ENCODE peak calls at places on chromosomes 16 and 17, in six cellular contexts. One of them, this sample, is unnamed. For H3K4me1, the result is how much of the 10 kb centered on the place peaks cover.

GRCh38 chr16:27315333-27316037 is 1.7 kb downstream of the IL4R start:
- DNase-seq in heart right ventricle: peak
- DNase-seq in Panc1: no peak
- DNase-seq in OCI-LY7: peak
- DNase-seq in right lobe of liver: peak
- DNase-seq in right atrium auricular region: peak
- DNase-seq in this sample: peak

GRCh38 chr16:48076455-48077012 is 79.3 kb downstream of the ABCC12 start:
- DNase-seq in heart right ventricle: no peak
- DNase-seq in Panc1: peak
- DNase-seq in OCI-LY7: no peak
- DNase-seq in right lobe of liver: no peak
- DNase-seq in right atrium auricular region: no peak
- DNase-seq in this sample: no peak

GRCh38 chr17:15290605-15291004 is 25.5 kb upstream of the PMP22 start:
- DNase-seq in heart right ventricle: no peak
- DNase-seq in Panc1: no peak
- DNase-seq in OCI-LY7: no peak
- DNase-seq in right lobe of liver: no peak
- DNase-seq in right atrium auricular region: no peak
- DNase-seq in this sample: no peak

GRCh38 chr17:28133562-28133970 is 91.1 kb downstream of the NLK start:
- DNase-seq in heart right ventricle: no peak
- DNase-seq in Panc1: no peak
- DNase-seq in OCI-LY7: no peak
- DNase-seq in right lobe of liver: no peak
- DNase-seq in right atrium auricular region: no peak
- DNase-seq in this sample: no peak

GRCh38 chr17:13016881-13017622 is 775 bp downstream of the ELAC2 start:
- DNase-seq in heart right ventricle: no peak
- DNase-seq in Panc1: no peak
- DNase-seq in OCI-LY7: no peak
- DNase-seq in right lobe of liver: no peak
- DNase-seq in right atrium auricular region: no peak
- DNase-seq in this sample: no peak

GRCh38 chr17:81558941-81559806 is 7.0 kb upstream of the FAAP100 start:
- DNase-seq in heart right ventricle: no peak
- DNase-seq in Panc1: no peak
- DNase-seq in OCI-LY7: no peak
- DNase-seq in right lobe of liver: no peak
- DNase-seq in right atrium auricular region: no peak
- DNase-seq in this sample: no peak

GRCh38 chr17:49521521-49522185 is 26.6 kb downstream of the NGFR start:
- DNase-seq in heart right ventricle: no peak
- DNase-seq in Panc1: no peak
- DNase-seq in OCI-LY7: no peak
- DNase-seq in right lobe of liver: no peak
- DNase-seq in right atrium auricular region: no peak
- DNase-seq in this sample: no peak

GRCh38 chr16:10447289-10447688 is 61.4 kb downstream of the ATF7IP2 start:
- DNase-seq in heart right ventricle: no peak
- DNase-seq in Panc1: no peak
- DNase-seq in OCI-LY7: no peak
- DNase-seq in right lobe of liver: no peak
- DNase-seq in right atrium auricular region: no peak
- DNase-seq in this sample: no peak

GRCh38 chr17:45246338-45246737 is 15.6 kb downstream of the SPATA32 start:
- DNase-seq in heart right ventricle: no peak
- DNase-seq in Panc1: no peak
- DNase-seq in OCI-LY7: no peak
- DNase-seq in right lobe of liver: no peak
- DNase-seq in right atrium auricular region: no peak
- DNase-seq in this sample: no peak

GRCh38 chr17:4852504-4853075 is 19.4 kb downstream of the MINK1 start:
- DNase-seq in heart right ventricle: no peak
- DNase-seq in Panc1: no peak
- DNase-seq in OCI-LY7: no peak
- DNase-seq in right lobe of liver: no peak
- DNase-seq in right atrium auricular region: no peak
- DNase-seq in this sample: no peak

GRCh38 chr17:62705116-62705515 is 77.6 kb downstream of the MRC2 start:
- DNase-seq in heart right ventricle: peak
- DNase-seq in Panc1: no peak
- DNase-seq in OCI-LY7: no peak
- DNase-seq in right lobe of liver: no peak
- DNase-seq in right atrium auricular region: no peak
- DNase-seq in this sample: no peak

GRCh38 chr17:83069931-83070374 is 9.5 kb upstream of the METRNL start:
- DNase-seq in heart right ventricle: no peak
- DNase-seq in Panc1: no peak
- DNase-seq in OCI-LY7: no peak
- DNase-seq in right lobe of liver: no peak
- DNase-seq in right atrium auricular region: no peak
- DNase-seq in this sample: no peak

GRCh38 chr16:55543470-55543869 is 23.0 kb upstream of the CAPNS2 start:
- DNase-seq in heart right ventricle: no peak
- DNase-seq in Panc1: no peak
- DNase-seq in OCI-LY7: no peak
- DNase-seq in right lobe of liver: no peak
- DNase-seq in right atrium auricular region: no peak
- DNase-seq in this sample: no peak

GRCh38 chr16:86063696-86064405 is 164.9 kb downstream of the IRF8 start:
- DNase-seq in heart right ventricle: no peak
- DNase-seq in Panc1: no peak
- DNase-seq in OCI-LY7: no peak
- DNase-seq in right lobe of liver: no peak
- DNase-seq in right atrium auricular region: no peak
- DNase-seq in this sample: no peak

GRCh38 chr16:82651921-82652601 is 25.3 kb downstream of the CDH13 start:
- DNase-seq in heart right ventricle: no peak
- DNase-seq in Panc1: no peak
- DNase-seq in OCI-LY7: peak
- DNase-seq in right lobe of liver: no peak
- DNase-seq in right atrium auricular region: no peak
- DNase-seq in this sample: no peak

GRCh38 chr17:44751806-44752205 is 7.0 kb upstream of the ADAM11 start:
- DNase-seq in heart right ventricle: no peak
- DNase-seq in Panc1: no peak
- DNase-seq in OCI-LY7: no peak
- DNase-seq in right lobe of liver: no peak
- DNase-seq in right atrium auricular region: no peak
- DNase-seq in this sample: no peak

GRCh38 chr17:7580631-7581554 is 1.5 kb downstream of the CD68 start:
- DNase-seq in heart right ventricle: no peak
- DNase-seq in Panc1: no peak
- DNase-seq in OCI-LY7: no peak
- DNase-seq in right lobe of liver: no peak
- DNase-seq in right atrium auricular region: no peak
- DNase-seq in this sample: no peak

GRCh38 chr16:31216552-31217530 is at the start of gene PYDC1:
- DNase-seq in heart right ventricle: no peak
- DNase-seq in Panc1: no peak
- DNase-seq in OCI-LY7: no peak
- DNase-seq in right lobe of liver: peak
- DNase-seq in right atrium auricular region: no peak
- DNase-seq in this sample: no peak

GRCh38 chr17:975321-975982 is 4.1 kb downstream of the NXN start:
- DNase-seq in heart right ventricle: no peak
- DNase-seq in Panc1: no peak
- DNase-seq in OCI-LY7: no peak
- DNase-seq in right lobe of liver: no peak
- DNase-seq in right atrium auricular region: no peak
- DNase-seq in this sample: no peak

GRCh38 chr16:50246299-50247122 is 19.8 kb upstream of the ADCY7 start:
- DNase-seq in heart right ventricle: no peak
- DNase-seq in Panc1: no peak
- DNase-seq in OCI-LY7: no peak
- DNase-seq in right lobe of liver: no peak
- DNase-seq in right atrium auricular region: peak
- DNase-seq in this sample: no peak

GRCh38 chr17:41535764-41536481 is 7.8 kb upstream of the KRT19 start:
- DNase-seq in heart right ventricle: no peak
- DNase-seq in Panc1: no peak
- DNase-seq in OCI-LY7: no peak
- DNase-seq in right lobe of liver: no peak
- DNase-seq in right atrium auricular region: no peak
- DNase-seq in this sample: no peak

GRCh38 chr16:27439273-27440018 is 37.5 kb downstream of the IL21R start:
- DNase-seq in heart right ventricle: no peak
- DNase-seq in Panc1: no peak
- DNase-seq in OCI-LY7: no peak
- DNase-seq in right lobe of liver: peak
- DNase-seq in right atrium auricular region: no peak
- DNase-seq in this sample: no peak

GRCh38 chr17:8673621-8674020 is 43.1 kb upstream of the MYH10 start:
- DNase-seq in heart right ventricle: peak
- DNase-seq in Panc1: no peak
- DNase-seq in OCI-LY7: peak
- DNase-seq in right lobe of liver: no peak
- DNase-seq in right atrium auricular region: no peak
- DNase-seq in this sample: no peak

GRCh38 chr17:48551601-48552452 is 6.9 kb upstream of the HOXB2 start:
- DNase-seq in heart right ventricle: no peak
- DNase-seq in Panc1: no peak
- DNase-seq in OCI-LY7: no peak
- DNase-seq in right lobe of liver: no peak
- DNase-seq in right atrium auricular region: no peak
- DNase-seq in this sample: no peak

GRCh38 chr17:66935717-66936116 is 28.8 kb upstream of the CACNG4 start:
- DNase-seq in heart right ventricle: no peak
- DNase-seq in Panc1: no peak
- DNase-seq in OCI-LY7: no peak
- DNase-seq in right lobe of liver: no peak
- DNase-seq in right atrium auricular region: no peak
- DNase-seq in this sample: no peak

GRCh38 chr17:60249517-60249826 is 99.7 kb downstream of the CA4 start:
- DNase-seq in heart right ventricle: no peak
- DNase-seq in Panc1: no peak
- DNase-seq in OCI-LY7: no peak
- DNase-seq in right lobe of liver: no peak
- DNase-seq in right atrium auricular region: no peak
- DNase-seq in this sample: no peak
- H3K4me1 ChIP-seq in heart right ventricle: under half
- H3K4me1 ChIP-seq in Panc1: under half
- H3K4me1 ChIP-seq in OCI-LY7: under half
- H3K4me1 ChIP-seq in right lobe of liver: under half
- H3K4me1 ChIP-seq in right atrium auricular region: under half
- H3K4me1 ChIP-seq in this sample: under half

GRCh38 chr16:56658476-56658875 is 717 bp downstream of the MT1F start:
- DNase-seq in heart right ventricle: no peak
- DNase-seq in Panc1: no peak
- DNase-seq in OCI-LY7: no peak
- DNase-seq in right lobe of liver: no peak
- DNase-seq in right atrium auricular region: no peak
- DNase-seq in this sample: no peak
- H3K4me3 ChIP-seq in heart right ventricle: peak
- H3K4me3 ChIP-seq in Panc1: no peak
- H3K4me3 ChIP-seq in OCI-LY7: no peak
- H3K4me3 ChIP-seq in right lobe of liver: peak
- H3K4me3 ChIP-seq in right atrium auricular region: no peak
- H3K4me3 ChIP-seq in this sample: no peak

GRCh38 chr17:40517981-40518380 is 16.6 kb upstream of the TNS4 start:
- DNase-seq in heart right ventricle: no peak
- DNase-seq in Panc1: no peak
- DNase-seq in OCI-LY7: no peak
- DNase-seq in right lobe of liver: no peak
- DNase-seq in right atrium auricular region: no peak
- DNase-seq in this sample: no peak

GRCh38 chr17:40519089-40519775 is 17.8 kb upstream of the TNS4 start:
- DNase-seq in heart right ventricle: no peak
- DNase-seq in Panc1: no peak
- DNase-seq in OCI-LY7: no peak
- DNase-seq in right lobe of liver: no peak
- DNase-seq in right atrium auricular region: no peak
- DNase-seq in this sample: no peak

GRCh38 chr17:40516581-40517285 is 15.3 kb upstream of the TNS4 start:
- DNase-seq in heart right ventricle: no peak
- DNase-seq in Panc1: no peak
- DNase-seq in OCI-LY7: peak
- DNase-seq in right lobe of liver: no peak
- DNase-seq in right atrium auricular region: no peak
- DNase-seq in this sample: no peak

GRCh38 chr17:40517286-40517662 is 15.9 kb upstream of the TNS4 start:
- DNase-seq in heart right ventricle: no peak
- DNase-seq in Panc1: no peak
- DNase-seq in OCI-LY7: peak
- DNase-seq in right lobe of liver: no peak
- DNase-seq in right atrium auricular region: no peak
- DNase-seq in this sample: no peak

GRCh38 chr17:40518401-40519088 is 17.1 kb upstream of the TNS4 start:
- DNase-seq in heart right ventricle: no peak
- DNase-seq in Panc1: no peak
- DNase-seq in OCI-LY7: no peak
- DNase-seq in right lobe of liver: no peak
- DNase-seq in right atrium auricular region: no peak
- DNase-seq in this sample: no peak
- H3K4me1 ChIP-seq in heart right ventricle: under half
- H3K4me1 ChIP-seq in Panc1: under half
- H3K4me1 ChIP-seq in OCI-LY7: under half
- H3K4me1 ChIP-seq in right lobe of liver: under half
- H3K4me1 ChIP-seq in right atrium auricular region: under half
- H3K4me1 ChIP-seq in this sample: under half

GRCh38 chr16:88747588-88748301 is 37.3 kb downstream of the PIEZO1 start:
- DNase-seq in heart right ventricle: no peak
- DNase-seq in Panc1: no peak
- DNase-seq in OCI-LY7: peak
- DNase-seq in right lobe of liver: peak
- DNase-seq in right atrium auricular region: no peak
- DNase-seq in this sample: no peak

GRCh38 chr16:88744839-88745521 is 38.7 kb downstream of the CTU2 start:
- DNase-seq in heart right ventricle: peak
- DNase-seq in Panc1: no peak
- DNase-seq in OCI-LY7: no peak
- DNase-seq in right lobe of liver: no peak
- DNase-seq in right atrium auricular region: no peak
- DNase-seq in this sample: no peak

GRCh38 chr16:88748364-88748763 is 36.7 kb downstream of the PIEZO1 start:
- DNase-seq in heart right ventricle: no peak
- DNase-seq in Panc1: no peak
- DNase-seq in OCI-LY7: no peak
- DNase-seq in right lobe of liver: no peak
- DNase-seq in right atrium auricular region: no peak
- DNase-seq in this sample: no peak

GRCh38 chr16:88744520-88744835 is 38.2 kb downstream of the CTU2 start:
- DNase-seq in heart right ventricle: no peak
- DNase-seq in Panc1: no peak
- DNase-seq in OCI-LY7: no peak
- DNase-seq in right lobe of liver: no peak
- DNase-seq in right atrium auricular region: no peak
- DNase-seq in this sample: no peak

DNA sequence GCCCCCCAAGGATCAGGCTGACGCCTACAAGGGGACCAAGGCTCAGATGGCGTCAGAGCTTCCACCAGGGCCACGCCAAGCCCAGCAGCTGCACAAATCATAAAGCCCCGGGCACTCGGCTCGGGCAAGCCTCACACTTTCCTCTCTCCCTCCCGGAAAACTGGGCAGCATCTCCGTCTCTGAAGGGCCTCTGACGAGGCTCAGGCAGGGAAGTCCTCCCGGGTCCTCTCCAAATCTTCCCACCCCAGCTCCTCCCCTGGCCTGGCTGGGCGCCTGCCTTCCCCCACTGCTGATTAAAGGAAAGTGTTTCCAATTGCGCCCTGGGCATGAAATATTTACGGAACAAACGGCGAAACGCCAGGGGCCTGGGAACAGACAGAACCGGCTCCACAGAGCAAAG is 38.5 kb downstream of the PIEZO1 start:
- DNase-seq in heart right ventricle: peak
- DNase-seq in Panc1: no peak
- DNase-seq in OCI-LY7: no peak
- DNase-seq in right lobe of liver: no peak
- DNase-seq in right atrium auricular region: peak
- DNase-seq in this sample: no peak
- H3K4me3 ChIP-seq in heart right ventricle: no peak
- H3K4me3 ChIP-seq in Panc1: no peak
- H3K4me3 ChIP-seq in OCI-LY7: peak
- H3K4me3 ChIP-seq in right lobe of liver: no peak
- H3K4me3 ChIP-seq in right atrium auricular region: no peak
- H3K4me3 ChIP-seq in this sample: no peak